ENCODE peak calls at places on chromosomes 5 and 9, in five cellular contexts. One of them, this sample, is unnamed.

GRCh38 chr9:96382175-96382574 is 1.3 kb downstream of the SLC35D2 start:
- DNase-seq in retina: no peak
- DNase-seq in NCI-H460: peak; percentile 21
- DNase-seq in endothelial cell: no peak
- DNase-seq in stimulated activated CD8-positive, alpha-beta memory T cell treated with anti-CD3 and anti-CD28 coated beads, Interleukin-7, amount 100 ng/mL, for 48 hours: no peak
- DNase-seq in this sample: no peak

GRCh38 chr5:1315709-1316587 is 21.1 kb upstream of the TERT start:
- DNase-seq in endothelial cell: no peak
- DNase-seq in stimulated activated CD8-positive, alpha-beta memory T cell treated with anti-CD3 and anti-CD28 coated beads, Interleukin-7, amount 100 ng/mL, for 48 hours: no peak
- DNase-seq in NCI-H460: no peak
- DNase-seq in retina: no peak
- DNase-seq in this sample: no peak

GRCh38 chr5:55538621-55539020 is 3.9 kb upstream of the PLPP1 start:
- DNase-seq in retina: no peak
- DNase-seq in NCI-H460: no peak
- DNase-seq in endothelial cell: no peak
- DNase-seq in stimulated activated CD8-positive, alpha-beta memory T cell treated with anti-CD3 and anti-CD28 coated beads, Interleukin-7, amount 100 ng/mL, for 48 hours: no peak
- DNase-seq in this sample: no peak

GRCh38 chr9:28234133-28234898 is 661.0 kb upstream of the C9orf72 start:
- DNase-seq in retina: no peak
- DNase-seq in stimulated activated CD8-positive, alpha-beta memory T cell treated with anti-CD3 and anti-CD28 coated beads, Interleukin-7, amount 100 ng/mL, for 48 hours: no peak
- DNase-seq in NCI-H460: no peak
- DNase-seq in endothelial cell: no peak
- DNase-seq in this sample: no peak

GRCh38 chr5:180873628-180874520 is 12.8 kb upstream of the ZFP62 start:
- DNase-seq in NCI-H460: no peak
- DNase-seq in stimulated activated CD8-positive, alpha-beta memory T cell treated with anti-CD3 and anti-CD28 coated beads, Interleukin-7, amount 100 ng/mL, for 48 hours: no peak
- DNase-seq in retina: no peak
- DNase-seq in endothelial cell: no peak
- DNase-seq in this sample: peak; percentile 50

GRCh38 chr9:95840096-95840495 is 35.4 kb upstream of the ERCC6L2 start:
- DNase-seq in endothelial cell: no peak
- DNase-seq in NCI-H460: no peak
- DNase-seq in stimulated activated CD8-positive, alpha-beta memory T cell treated with anti-CD3 and anti-CD28 coated beads, Interleukin-7, amount 100 ng/mL, for 48 hours: no peak
- DNase-seq in retina: no peak
- DNase-seq in this sample: no peak

GRCh38 chr5:44385236-44385940 is 3.8 kb downstream of the FGF10 start:
- DNase-seq in NCI-H460: no peak
- DNase-seq in endothelial cell: no peak
- DNase-seq in stimulated activated CD8-positive, alpha-beta memory T cell treated with anti-CD3 and anti-CD28 coated beads, Interleukin-7, amount 100 ng/mL, for 48 hours: no peak
- DNase-seq in retina: no peak
- DNase-seq in this sample: no peak

GRCh38 chr9:124264812-124265211 is 7.1 kb downstream of the NEK6 start:
- DNase-seq in stimulated activated CD8-positive, alpha-beta memory T cell treated with anti-CD3 and anti-CD28 coated beads, Interleukin-7, amount 100 ng/mL, for 48 hours: no peak
- DNase-seq in endothelial cell: no peak
- DNase-seq in NCI-H460: no peak
- DNase-seq in retina: no peak
- DNase-seq in this sample: peak; percentile 75

GRCh38 chr5:35294976-35295375 is 64.7 kb upstream of the PRLR start:
- DNase-seq in NCI-H460: no peak
- DNase-seq in stimulated activated CD8-positive, alpha-beta memory T cell treated with anti-CD3 and anti-CD28 coated beads, Interleukin-7, amount 100 ng/mL, for 48 hours: no peak
- DNase-seq in retina: no peak
- DNase-seq in endothelial cell: no peak
- DNase-seq in this sample: no peak

GRCh38 chr5:133265720-133266575 is 214.1 kb downstream of the HSPA4 start:
- DNase-seq in NCI-H460: no peak
- DNase-seq in retina: peak; percentile 46
- DNase-seq in stimulated activated CD8-positive, alpha-beta memory T cell treated with anti-CD3 and anti-CD28 coated beads, Interleukin-7, amount 100 ng/mL, for 48 hours: no peak
- DNase-seq in endothelial cell: no peak
- DNase-seq in this sample: no peak